ENCODE peak calls at places on chromosomes 16 and 17, in six cellular contexts. M, L, E, C, F and A are unnamed samples.

GRCh38 chr16:67650023-67650422 is 5.1 kb downstream of the CARMIL2 start:
- DNase-seq in E (no peak), M (no peak), C (no peak), L (no peak), F (no peak), A (no peak)

GRCh38 chr16:28984091-28984490 is 761 bp upstream of the LAT start:
- DNase-seq in L (peak; percentile 32), C (no peak), F (no peak), M (no peak), E (no peak), A (no peak)

GRCh38 chr16:22008215-22009142 is 568 bp downstream of the MOSMO start:
- DNase-seq in M (peak; percentile 50), E (peak; percentile 20), L (peak; percentile 83), F (no peak), C (peak; percentile 24), A (peak; percentile 60)

GRCh38 chr17:333626-334396 is 18.8 kb downstream of the RPH3AL start:
- DNase-seq in E (peak; percentile 54), C (peak; percentile 58), L (peak; percentile 95), F (peak; percentile 82), M (peak; percentile 71), A (peak; percentile 96)

GRCh38 chr16:51071326-51071725 is 79.7 kb downstream of the SALL1 start:
- DNase-seq in F (no peak), L (no peak), M (no peak), E (no peak), C (no peak), A (no peak)

GRCh38 chr16:25066747-25067631 is 44.6 kb upstream of the LCMT1 start:
- DNase-seq in F (peak; percentile 87), M (peak; percentile 88), E (peak; percentile 76), L (peak; percentile 99), C (peak; percentile 92), A (peak; percentile 89)

GRCh38 chr16:53509906-53510703 is 7.1 kb upstream of the AKTIP start:
- DNase-seq in L (peak; percentile 83), F (peak; percentile 73), E (peak; percentile 48), C (peak; percentile 62), M (peak; percentile 82), A (peak; percentile 44)

GRCh38 chr17:82348866-82349265 is 10.2 kb upstream of the TEX19 start:
- DNase-seq in E (no peak), F (no peak), L (no peak), C (no peak), M (no peak), A (no peak)

GRCh38 chr16:69927056-69927757 is 23.9 kb upstream of the CLEC18A start:
- DNase-seq in E (peak; percentile 87), F (peak; percentile 72), M (no peak), C (no peak), L (peak; percentile 67), A (peak; percentile 89)

GRCh38 chr17:46862949-46863348 is 11.6 kb downstream of the WNT9B start:
- DNase-seq in E (no peak), F (no peak), M (no peak), L (peak; percentile 93), C (no peak), A (no peak)

DNA sequence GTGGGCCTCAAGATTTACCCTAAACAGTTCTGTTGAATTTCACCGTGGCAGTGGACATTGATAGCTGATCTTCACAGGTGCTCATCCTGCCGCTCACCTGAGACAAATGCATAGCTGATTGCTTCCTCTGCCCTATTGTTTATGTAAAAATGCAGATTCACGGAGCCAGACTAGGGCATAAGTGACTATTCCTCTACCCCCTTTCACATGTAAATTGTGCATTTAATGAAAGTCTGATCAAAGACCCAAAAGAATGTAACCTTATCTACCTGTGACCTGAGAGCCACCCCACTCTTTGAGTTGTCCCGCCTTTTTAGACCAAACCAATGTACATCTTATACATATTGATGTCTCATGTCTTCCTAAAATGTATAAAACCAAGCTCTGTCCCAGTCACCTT is 312.4 kb upstream of the CDH5 start:
- DNase-seq in F (no peak), L (no peak), C (no peak), M (no peak), E (no peak), A (no peak)
- H3K4me3 ChIP-seq in F (no peak overlapping the region), L (no peak overlapping the region), C (no peak overlapping the region), M (no peak overlapping the region), E (no peak overlapping the region), A (no peak overlapping the region)

GRCh38 chr17:47942568-47942967 is 1.2 kb downstream of the PNPO start:
- DNase-seq in L (no peak), C (no peak), E (no peak), M (no peak), F (no peak), A (no peak)

GRCh38 chr17:47941246-47941997 is at the start of gene PNPO:
- DNase-seq in F (peak; percentile 96), M (peak; percentile 97), C (peak; percentile 97), E (peak; percentile 98), L (peak; percentile 88), A (peak; percentile 92)

GRCh38 chr17:47945529-47946508 is 4.4 kb downstream of the PNPO start:
- DNase-seq in F (no peak), M (no peak), E (no peak), C (peak; percentile 42), L (no peak), A (no peak)

GRCh38 chr17:47945080-47945479 is 3.7 kb downstream of the PNPO start:
- DNase-seq in E (peak; percentile 58), L (no peak), M (no peak), F (no peak), C (peak; percentile 42), A (no peak)

DNA sequence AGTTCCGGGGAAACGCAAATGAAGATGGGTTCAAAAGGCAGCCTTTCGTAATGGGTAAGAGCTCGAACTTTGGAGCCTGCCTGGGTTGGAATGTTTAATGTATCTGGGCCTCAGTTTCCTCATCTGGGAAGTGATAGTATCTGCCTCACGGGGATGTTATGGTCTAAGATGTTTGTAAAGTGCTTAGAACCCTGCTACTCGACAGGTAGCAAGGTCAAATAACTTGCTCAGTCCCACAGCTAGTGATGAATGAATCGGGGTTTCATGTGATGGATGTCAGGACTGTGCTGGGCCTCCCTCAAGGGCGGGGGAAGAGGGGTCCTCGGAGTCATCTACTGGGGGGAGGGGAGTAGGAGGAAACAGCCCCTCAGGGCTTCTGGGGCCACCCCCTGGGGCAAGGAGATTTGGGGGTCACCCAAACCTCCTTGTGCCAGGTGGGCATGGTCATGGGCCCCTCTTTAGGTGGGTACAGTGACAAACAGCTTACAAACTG is 673 bp downstream of the PNPO start:
- DNase-seq in L (no peak), E (no peak), M (no peak), F (no peak), C (no peak), A (no peak)
- H3K4me3 ChIP-seq in L (peak overlapping the region; percentile 48), E (peak overlapping the region; percentile 88), M (peak overlapping the region; percentile 89), F (peak overlapping the region; percentile 90), C (peak overlapping the region; percentile 53), A (peak overlapping the region; percentile 82)

DNA sequence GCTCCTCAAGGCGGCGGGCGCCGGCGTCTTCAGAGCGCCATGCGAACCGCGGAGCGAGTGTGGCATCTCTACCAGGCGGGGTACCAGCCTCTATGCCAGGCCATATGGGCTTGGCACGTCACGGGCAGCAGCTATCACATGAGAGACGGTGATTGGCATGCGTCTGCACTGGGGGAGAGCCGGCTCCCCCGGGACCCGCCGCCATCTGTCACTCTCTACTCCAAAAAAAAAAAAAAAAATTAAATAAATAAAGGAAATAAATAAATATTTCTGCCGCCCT is at the start of gene NEUROD2:
- DNase-seq in F (no peak), L (no peak), E (no peak), C (no peak), M (no peak), A (no peak)
- H3K4me3 ChIP-seq in F (peak within 1 kb of the TSS; percentile 33), L (peak within 1 kb of the TSS; percentile 20), E (no peak within 1 kb of the TSS), C (no peak within 1 kb of the TSS), M (peak within 1 kb of the TSS; percentile 17), A (no peak within 1 kb of the TSS)

GRCh38 chr16:86824751-86825310 is 246.5 kb downstream of the FOXL1 start:
- DNase-seq in C (no peak), L (no peak), M (no peak), E (peak; percentile 70), F (no peak), A (no peak)

GRCh38 chr16:86825631-86826030 is 247.3 kb downstream of the FOXL1 start:
- DNase-seq in M (no peak), C (no peak), L (no peak), E (no peak), F (no peak), A (no peak)

GRCh38 chr16:86823895-86824671 is 245.7 kb downstream of the FOXL1 start:
- DNase-seq in C (no peak), M (no peak), F (no peak), L (no peak), E (peak; percentile 99), A (no peak)

GRCh38 chr16:86821933-86822332 is 243.6 kb downstream of the FOXL1 start:
- DNase-seq in C (no peak), F (no peak), L (no peak), M (no peak), E (no peak), A (no peak)

GRCh38 chr16:86823125-86823524 is 244.8 kb downstream of the FOXL1 start:
- DNase-seq in L (no peak), C (no peak), E (peak; percentile 81), F (no peak), M (no peak), A (no peak)
- H3K4me3 ChIP-seq in L (no peak overlapping the region), C (no peak overlapping the region), E (no peak overlapping the region), F (no peak overlapping the region), M (no peak overlapping the region), A (no peak overlapping the region)

GRCh38 chr17:64130559-64131001 is 636 bp upstream of the ERN1 start:
- DNase-seq in C (peak; percentile 59), M (peak; percentile 61), L (no peak), F (peak; percentile 66), E (peak; percentile 48), A (peak; percentile 62)
- H3K4me3 ChIP-seq in C (no peak overlapping the region), M (peak overlapping the region; percentile 81), L (peak overlapping the region; percentile 46), F (peak overlapping the region; percentile 85), E (peak overlapping the region; percentile 57), A (peak overlapping the region; percentile 52)